ENCODE peak calls at places on chromosomes 7 and 10, in five cellular contexts. W is fibroblast of lung, I is hepatocyte, Q is IMR-90, A is GM23248. L is an unnamed sample.
A peak's percentile ranks its signal among the peaks of the same experiment; 100 is the strongest.

GRCh38 chr10:76492026-76492425 is 1060.6 kb downstream of the LRMDA start:
- DNase-seq in W (peak; percentile 100), I (no peak), Q (peak; percentile 75), A (peak; percentile 87), L (no peak)

GRCh38 chr10:11286261-11286989 is 268.8 kb downstream of the CELF2 start:
- DNase-seq in W (no peak), I (no peak), Q (no peak), A (no peak), L (no peak)

GRCh38 chr10:30829921-30830671 is 200.5 kb upstream of the LYZL2 start:
- DNase-seq in W (peak; percentile 36), I (no peak), Q (peak; percentile 65), A (peak; percentile 78), L (no peak)

GRCh38 chr10:102869290-102870198 is at the start of gene AS3MT:
- DNase-seq in W (peak; percentile 28), I (peak; percentile 79), Q (no peak), A (peak; percentile 53), L (no peak)

GRCh38 chr10:105837951-105838350 is 1196.9 kb downstream of the SORCS3 start:
- DNase-seq in W (peak; percentile 21), I (peak; percentile 20), Q (no peak), A (peak; percentile 13), L (no peak)

GRCh38 chr10:52609601-52610240 is 162.9 kb downstream of the MBL2 start:
- DNase-seq in W (no peak), I (no peak), Q (no peak), A (no peak), L (no peak)

GRCh38 chr10:17213646-17214349 is 12.3 kb upstream of the TRDMT1 start:
- DNase-seq in W (peak; percentile 79), I (no peak), Q (peak; percentile 83), A (peak; percentile 69), L (no peak)

GRCh38 chr7:71548746-71549145 is 416.8 kb downstream of the GALNT17 start:
- DNase-seq in W (peak; percentile 58), I (no peak), Q (no peak), A (no peak), L (no peak)

GRCh38 chr10:103980246-103980906 is 13.4 kb downstream of the SLK start:
- DNase-seq in W (peak; percentile 16), I (no peak), Q (peak; percentile 66), A (no peak), L (no peak)

GRCh38 chr10:130751851-130752250 is 559.7 kb downstream of the TCERG1L start:
- DNase-seq in W (no peak), I (no peak), Q (no peak), A (no peak), L (no peak)

GRCh38 chr10:96072673-96073072 is 29.3 kb downstream of the CCNJ start:
- DNase-seq in W (peak; percentile 17), I (no peak), Q (peak; percentile 16), A (no peak), L (no peak)

GRCh38 chr7:105336009-105336408 is 52.7 kb downstream of the SRPK2 start:
- DNase-seq in W (no peak), I (no peak), Q (peak; percentile 20), A (peak; percentile 25), L (no peak)

DNA sequence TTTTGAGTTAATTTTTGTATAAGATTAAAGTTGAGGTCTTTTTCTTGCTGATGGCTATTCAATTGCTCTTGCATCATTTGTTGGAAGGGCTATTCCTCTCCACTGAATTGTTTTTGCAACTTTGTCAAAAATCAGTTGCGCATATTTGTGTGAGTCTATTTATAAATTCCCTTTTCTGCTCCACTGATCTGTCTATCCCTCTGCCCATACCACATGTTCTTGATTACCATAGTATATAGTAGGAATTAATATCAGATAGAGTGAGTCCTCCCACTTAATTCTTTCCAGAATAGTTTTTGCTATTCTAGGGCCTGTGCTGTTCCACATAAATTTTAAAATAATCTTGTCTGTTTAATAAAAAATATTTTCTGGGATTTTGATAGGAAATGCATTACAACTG is 152.3 kb upstream of the ADCY1 start:
- DNase-seq in W (no peak), I (no peak), Q (no peak), A (no peak), L (no peak)
- H2AFZ ChIP-seq in W (no peak overlapping the region), I (no peak overlapping the region), Q (no peak overlapping the region), A (no peak overlapping the region), L (no peak overlapping the region)

DNA sequence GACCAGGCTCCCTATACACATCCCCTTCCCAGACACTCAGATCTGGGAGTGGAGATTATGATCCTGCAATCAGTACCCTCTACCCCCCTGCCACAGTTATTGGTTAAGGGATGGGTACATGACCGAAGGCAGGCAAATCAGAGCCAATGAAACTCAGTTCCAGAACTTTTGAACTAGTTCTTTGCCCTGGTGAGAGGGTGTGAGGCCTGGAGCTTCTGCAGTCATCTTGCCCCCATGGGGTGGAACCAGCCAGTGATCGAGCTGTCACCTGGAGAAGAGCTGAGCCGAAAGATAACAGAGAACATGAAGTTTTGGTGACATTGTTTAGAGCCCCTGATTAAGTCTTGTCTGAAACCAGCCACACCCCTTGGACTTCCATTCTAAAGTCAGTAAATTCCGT is 88.2 kb upstream of the DUSP5 start:
- DNase-seq in W (no peak), I (no peak), Q (no peak), A (no peak), L (no peak)
- H3K4me1 ChIP-seq in W (peaks cover 36% of the 10 kb centered on the region), I (peaks cover 45% of the 10 kb centered on the region), Q (peaks cover 31% of the 10 kb centered on the region), A (peaks cover 53% of the 10 kb centered on the region), L (no peaks in the 10 kb centered on the region)

GRCh38 chr7:11330717-11331116 is 357.0 kb downstream of the PHF14 start:
- DNase-seq in W (no peak), I (no peak), Q (no peak), A (no peak), L (no peak)

GRCh38 chr7:11330208-11330607 is 356.5 kb downstream of the PHF14 start:
- DNase-seq in W (no peak), I (no peak), Q (no peak), A (no peak), L (no peak)

GRCh38 chr7:11328309-11328708 is 354.6 kb downstream of the PHF14 start:
- DNase-seq in W (peak; percentile 39), I (peak; percentile 24), Q (no peak), A (no peak), L (no peak)

GRCh38 chr7:11331128-11332102 is 357.7 kb downstream of the PHF14 start:
- DNase-seq in W (no peak), I (no peak), Q (no peak), A (peak; percentile 10), L (no peak)

GRCh38 chr7:11329626-11330025 is 356.0 kb downstream of the PHF14 start:
- DNase-seq in W (no peak), I (no peak), Q (no peak), A (no peak), L (no peak)
- H4K20me1 ChIP-seq in W (no peaks in the 10 kb centered on the region), I (no peaks in the 10 kb centered on the region), Q (no peaks in the 10 kb centered on the region), A (no peaks in the 10 kb centered on the region), L (no peaks in the 10 kb centered on the region)

GRCh38 chr10:89138755-89139154 is 68.4 kb downstream of the CH25H start:
- DNase-seq in W (no peak), I (no peak), Q (peak; percentile 52), A (no peak), L (no peak)

GRCh38 chr10:89148061-89148460 is 59.1 kb downstream of the CH25H start:
- DNase-seq in W (no peak), I (no peak), Q (no peak), A (no peak), L (no peak)

GRCh38 chr10:89147256-89147655 is 59.9 kb downstream of the CH25H start:
- DNase-seq in W (peak; percentile 93), I (no peak), Q (peak; percentile 91), A (peak; percentile 97), L (no peak)

GRCh38 chr10:89144836-89145235 is 62.3 kb downstream of the CH25H start:
- DNase-seq in W (no peak), I (no peak), Q (no peak), A (no peak), L (no peak)

GRCh38 chr10:89142562-89142961 is 64.6 kb downstream of the CH25H start:
- DNase-seq in W (no peak), I (no peak), Q (no peak), A (no peak), L (no peak)
- H2AFZ ChIP-seq in W (no peak overlapping the region), I (no peak overlapping the region), Q (no peak overlapping the region), A (no peak overlapping the region), L (no peak overlapping the region)

L was measured in DND-41.